ENCODE peak calls at places on chromosomes 11 and 22, in six cellular contexts. A is HTR-8/SVneo; W is HFF-Myc; E is colonic mucosa; T is activated CD8-positive, alpha-beta memory T cell treated with anti-CD3 and anti-CD28 coated beads, Interleukin-2, amount 50 U/mL, for 4 hours; U is fibroblast of lung. C is an unnamed sample.

GRCh38 chr11:19218801-19219460 is 17.1 kb upstream of the CSRP3 start:
- DNase-seq in A (no peak), U (peak), T (no peak), W (no peak), E (no peak), C (no peak)

GRCh38 chr11:803770-804598 is 1.0 kb downstream of the PIDD1 start:
- DNase-seq in U (no peak), E (no peak), A (peak), T (no peak), W (no peak), C (peak)

GRCh38 chr11:22753401-22753800 is 76.2 kb downstream of the SVIP start:
- DNase-seq in A (no peak), U (no peak), T (no peak), E (no peak), W (no peak), C (no peak)

GRCh38 chr11:10414659-10415058 is 40.4 kb upstream of the AMPD3 start:
- DNase-seq in T (no peak), U (peak), A (no peak), W (no peak), E (no peak), C (peak)

GRCh38 chr11:69311767-69312385 is 17.9 kb downstream of the MYEOV start:
- DNase-seq in T (no peak), W (no peak), U (no peak), A (no peak), E (no peak), C (peak)

GRCh38 chr11:40306938-40307548 is 1152.4 kb downstream of the LRRC4C start:
- DNase-seq in E (no peak), W (peak), T (no peak), A (peak), U (peak), C (peak)

GRCh38 chr22:39471421-39472141 is 14.8 kb downstream of the MGAT3 start:
- DNase-seq in W (no peak), U (peak), T (no peak), A (peak), E (peak), C (peak)

GRCh38 chr22:23695141-23695540 is 4.3 kb downstream of the RGL4 start:
- DNase-seq in W (no peak), A (no peak), E (no peak), T (no peak), U (no peak), C (no peak)

GRCh38 chr11:43377380-43377779 is 18.7 kb downstream of the TTC17 start:
- DNase-seq in T (no peak), U (no peak), W (no peak), E (no peak), A (no peak), C (no peak)

GRCh38 chr11:110311783-110312578 is 15.6 kb upstream of the RDX start:
- DNase-seq in T (no peak), U (peak), E (no peak), W (no peak), A (peak), C (peak)

GRCh38 chr11:74024630-74025029 is 15.7 kb upstream of the UCP3 start:
- DNase-seq in W (no peak), U (peak), T (no peak), E (peak), A (peak), C (no peak)

GRCh38 chr22:23183107-23183698 is 2.9 kb downstream of the BCR start:
- DNase-seq in A (no peak), W (no peak), E (peak), U (peak), T (no peak), C (peak)

GRCh38 chr11:121996574-121996973 is 119.4 kb downstream of the BLID start:
- DNase-seq in W (no peak), E (no peak), T (no peak), A (no peak), U (no peak), C (no peak)

GRCh38 chr11:92424281-92424680 is 199.7 kb downstream of the FAT3 start:
- DNase-seq in U (peak), W (no peak), A (no peak), T (no peak), E (no peak), C (no peak)

GRCh38 chr22:29258407-29259252 is 9.2 kb downstream of the RHBDD3 start:
- DNase-seq in A (no peak), E (no peak), U (no peak), W (no peak), T (no peak), C (no peak)

GRCh38 chr11:63939351-63939920 is 634 bp downstream of the NAA40 start:
- DNase-seq in T (no peak), W (no peak), A (no peak), E (peak), U (no peak), C (peak)

GRCh38 chr22:47597041-47597440 is 834.6 kb downstream of the TBC1D22A start:
- DNase-seq in A (no peak), W (no peak), E (no peak), T (no peak), U (no peak), C (no peak)

GRCh38 chr22:30572840-30573593 is 1.4 kb downstream of the GAL3ST1 start:
- DNase-seq in A (no peak), E (peak), U (no peak), W (no peak), T (no peak), C (no peak)

GRCh38 chr11:64120951-64121569 is 44.9 kb downstream of the MACROD1 start:
- DNase-seq in W (no peak), A (peak), E (no peak), U (peak), T (no peak), C (no peak)

GRCh38 chr11:130634981-130635473 is 186.6 kb downstream of the ADAMTS15 start:
- DNase-seq in E (no peak), U (peak), A (no peak), W (peak), T (no peak), C (peak)

GRCh38 chr22:41697126-41697775 is 2.1 kb upstream of the MEI1 start:
- DNase-seq in E (peak), U (peak), T (peak), A (peak), W (peak), C (peak)

GRCh38 chr11:48087422-48087821 is 107.1 kb downstream of the PTPRJ start:
- DNase-seq in U (no peak), E (no peak), A (no peak), W (no peak), T (no peak), C (no peak)

GRCh38 chr11:109309153-109309552 is 112.8 kb upstream of the C11orf87 start:
- DNase-seq in A (peak), T (no peak), U (peak), E (no peak), W (no peak), C (peak)

GRCh38 chr11:107953506-107953905 is 25.3 kb downstream of the RAB39A start:
- DNase-seq in W (no peak), A (no peak), U (no peak), E (no peak), T (no peak), C (no peak)

GRCh38 chr22:48844096-48844675 is 983.5 kb downstream of the BRD1 start:
- DNase-seq in U (no peak), A (no peak), E (no peak), T (no peak), W (no peak), C (no peak)